ENCODE peak calls at places on chromosomes 16 and 17, in five cellular contexts. W is GF-D8, Z is stromal cell of bone marrow, S is BJ, D is NCI-H2081. E is an unnamed sample.

GRCh38 chr17:80125656-80126448 is 21.1 kb downstream of the EIF4A3 start:
- DNase-seq in W (no peak), Z (peak; percentile 64), S (peak; percentile 65), D (no peak), E (peak; percentile 64)

GRCh38 chr17:1970843-1971384 is 54.2 kb downstream of the RTN4RL1 start:
- DNase-seq in W (no peak), Z (no peak), S (no peak), D (no peak), E (no peak)

GRCh38 chr17:1553354-1554266 is 9.0 kb downstream of the PITPNA start:
- DNase-seq in W (no peak), Z (no peak), S (no peak), D (no peak), E (no peak)

GRCh38 chr17:78144146-78144719 is 2.0 kb upstream of the C17orf99 start:
- DNase-seq in W (peak; percentile 83), Z (peak; percentile 64), S (no peak), D (no peak), E (peak; percentile 93)

GRCh38 chr16:2955779-2956565 is 8.1 kb upstream of the KREMEN2 start:
- DNase-seq in W (no peak), Z (no peak), S (no peak), D (no peak), E (no peak)

GRCh38 chr17:66455022-66455547 is 152.7 kb downstream of the PRKCA start:
- DNase-seq in W (no peak), Z (no peak), S (no peak), D (no peak), E (no peak)

GRCh38 chr16:88815901-88816589 is 4.3 kb upstream of the APRT start:
- DNase-seq in W (no peak), Z (no peak), S (no peak), D (peak; percentile 47), E (no peak)

GRCh38 chr17:48997103-48997826 is at the start of gene IGF2BP1:
- DNase-seq in W (no peak), Z (no peak), S (no peak), D (no peak), E (no peak)

GRCh38 chr16:84446086-84446485 is 58.4 kb downstream of the MEAK7 start:
- DNase-seq in W (no peak), Z (peak; percentile 6), S (no peak), D (no peak), E (no peak)

GRCh38 chr17:77471984-77472836 is 331.4 kb downstream of the SEC14L1 start:
- DNase-seq in W (no peak), Z (no peak), S (no peak), D (peak; percentile 58), E (peak; percentile 86)

GRCh38 chr17:73549841-73550430 is 94.3 kb downstream of the SDK2 start:
- DNase-seq in W (no peak), Z (no peak), S (no peak), D (peak; percentile 18), E (no peak)

GRCh38 chr17:2266045-2266864 is 37.3 kb downstream of the SMG6 start:
- DNase-seq in W (peak; percentile 53), Z (no peak), S (no peak), D (no peak), E (no peak)

GRCh38 chr17:10316986-10317834 is 55.6 kb downstream of the MYH13 start:
- DNase-seq in W (no peak), Z (peak; percentile 25), S (no peak), D (no peak), E (peak; percentile 40)

GRCh38 chr17:29524692-29525091 is 42.1 kb downstream of the ABHD15 start:
- DNase-seq in W (no peak), Z (no peak), S (no peak), D (no peak), E (peak; percentile 14)

E was measured in fibroblast of the conjunctiva.